ENCODE peak calls at places on chromosomes 7 and 10, in five cellular contexts. X, O, N, I and W are unnamed samples.
A peak's percentile ranks its signal among the peaks of the same experiment; 100 is the strongest.

GRCh38 chr7:135386776-135387175 is 123.1 kb downstream of the CNOT4 start:
- DNase-seq in X (no peak), O (no peak), N (no peak), I (no peak), W (no peak)

GRCh38 chr10:106320876-106321275 is 843.6 kb downstream of the SORCS1 start:
- DNase-seq in X (no peak), O (no peak), N (no peak), I (no peak), W (no peak)

GRCh38 chr10:111261066-111261465 is 184.2 kb downstream of the ADRA2A start:
- DNase-seq in X (no peak), O (no peak), N (no peak), I (no peak), W (no peak)

GRCh38 chr7:102024769-102025391 is 207.5 kb downstream of the CUX1 start:
- DNase-seq in X (peak; percentile 87), O (no peak), N (peak; percentile 15), I (no peak), W (no peak)

GRCh38 chr10:86178401-86179142 is 188.0 kb downstream of the GRID1 start:
- DNase-seq in X (peak; percentile 25), O (peak; percentile 16), N (no peak), I (no peak), W (no peak)

GRCh38 chr10:120825878-120826383 is 25.2 kb upstream of the WDR11 start:
- DNase-seq in X (no peak), O (no peak), N (no peak), I (no peak), W (no peak)

GRCh38 chr10:101974091-101974799 is 81.7 kb downstream of the ARMH3 start:
- DNase-seq in X (no peak), O (no peak), N (no peak), I (no peak), W (no peak)

GRCh38 chr10:119115921-119116320 is 12.0 kb downstream of the DENND10 start:
- DNase-seq in X (no peak), O (no peak), N (no peak), I (no peak), W (no peak)

GRCh38 chr7:3494890-3495289 is 193.8 kb downstream of the SDK1 start:
- DNase-seq in X (no peak), O (no peak), N (no peak), I (no peak), W (no peak)

GRCh38 chr7:3495530-3495929 is 194.5 kb downstream of the SDK1 start:
- DNase-seq in X (no peak), O (no peak), N (no peak), I (no peak), W (no peak)

GRCh38 chr7:3495957-3496356 is 194.9 kb downstream of the SDK1 start:
- DNase-seq in X (no peak), O (no peak), N (no peak), I (no peak), W (no peak)

GRCh38 chr7:3493499-3493898 is 192.4 kb downstream of the SDK1 start:
- DNase-seq in X (no peak), O (no peak), N (no peak), I (peak; percentile 67), W (no peak)
- H3K27me3 ChIP-seq in X (no peaks in the 10 kb centered on the region), O (no peaks in the 10 kb centered on the region), N (no peaks in the 10 kb centered on the region), I (no peaks in the 10 kb centered on the region), W (no peaks in the 10 kb centered on the region)

DNA sequence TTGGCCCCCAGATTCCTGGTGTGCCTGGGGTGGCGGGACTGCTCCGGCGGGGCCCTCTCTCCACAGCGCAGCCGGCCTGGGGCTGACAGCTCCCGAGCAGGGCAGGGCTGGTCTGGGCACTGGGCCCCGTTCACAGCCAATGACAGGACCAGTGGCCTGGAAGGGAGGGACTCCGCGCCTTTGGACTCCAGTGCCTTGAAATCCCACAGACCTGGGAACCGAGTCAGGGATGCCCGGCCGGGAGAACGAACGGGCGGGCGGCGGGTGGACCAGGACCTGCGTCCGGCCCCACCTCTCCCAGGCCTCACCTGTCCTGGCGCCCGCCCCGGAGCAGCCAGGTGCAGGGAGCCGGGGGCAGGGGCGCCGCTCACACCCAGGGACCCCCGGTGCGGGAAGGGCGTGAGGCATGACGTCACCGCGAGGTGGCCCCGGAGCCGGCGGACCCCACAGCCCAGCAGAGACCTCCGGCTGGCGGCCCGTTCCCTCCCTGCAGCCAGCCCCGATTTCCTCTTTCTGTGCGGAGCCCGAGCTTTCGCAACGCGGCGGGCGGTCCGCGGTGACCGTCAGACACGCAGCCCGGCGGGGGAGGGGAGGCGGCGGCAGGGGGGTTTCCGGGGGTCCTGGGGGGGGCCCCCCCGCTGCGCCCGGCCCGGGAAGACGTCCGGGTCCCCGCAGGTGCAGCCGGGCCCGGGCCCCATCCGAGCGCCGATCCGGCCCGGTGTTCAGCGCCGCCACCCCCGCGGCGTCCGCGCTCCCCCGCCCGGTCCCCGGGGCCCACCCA is 743 bp downstream of the ADAP1 start:
- DNase-seq in X (peak; percentile 71), O (peak; percentile 59), N (peak; percentile 83), I (peak; percentile 17), W (peak; percentile 55)
- TF ChIP-seq POLR2A in X (no peak), O (peak; percentile 16), N (peak; percentile 93), I (no peak), W (peak; percentile 21)

GRCh38 chr10:115441907-115442520 is 348.8 kb downstream of the ATRNL1 start:
- DNase-seq in X (no peak), O (no peak), N (no peak), I (no peak), W (no peak)
- TF ChIP-seq CTCF in X (no peak), O (peak; percentile 6), N (no peak), I (no peak), W (no peak)

GRCh38 chr7:71817931-71818330 is 594.2 kb downstream of the CALN1 start:
- DNase-seq in X (no peak), O (no peak), N (no peak), I (no peak), W (no peak)
- H3K27me3 ChIP-seq in X (no peaks in the 10 kb centered on the region), O (no peaks in the 10 kb centered on the region), N (no peaks in the 10 kb centered on the region), I (no peaks in the 10 kb centered on the region), W (no peaks in the 10 kb centered on the region)

GRCh38 chr10:22335204-22335956 is 9.9 kb upstream of the SPAG6 start:
- DNase-seq in X (peak; percentile 48), O (peak; percentile 65), N (peak; percentile 61), I (peak; percentile 52), W (no peak)
- TF ChIP-seq POLR2A in X (no peak), O (peak; percentile 15), N (no peak), I (no peak), W (no peak)

GRCh38 chr7:17010637-17011300 is 129.0 kb upstream of the AGR3 start:
- DNase-seq in X (no peak), O (no peak), N (no peak), I (no peak), W (no peak)

GRCh38 chr7:17005277-17005676 is 123.5 kb upstream of the AGR3 start:
- DNase-seq in X (no peak), O (no peak), N (no peak), I (no peak), W (no peak)

GRCh38 chr7:17007841-17008240 is 126.1 kb upstream of the AGR3 start:
- DNase-seq in X (no peak), O (no peak), N (no peak), I (no peak), W (no peak)

GRCh38 chr7:17013204-17013603 is 131.4 kb upstream of the AGR3 start:
- DNase-seq in X (no peak), O (no peak), N (no peak), I (peak; percentile 35), W (no peak)

DNA sequence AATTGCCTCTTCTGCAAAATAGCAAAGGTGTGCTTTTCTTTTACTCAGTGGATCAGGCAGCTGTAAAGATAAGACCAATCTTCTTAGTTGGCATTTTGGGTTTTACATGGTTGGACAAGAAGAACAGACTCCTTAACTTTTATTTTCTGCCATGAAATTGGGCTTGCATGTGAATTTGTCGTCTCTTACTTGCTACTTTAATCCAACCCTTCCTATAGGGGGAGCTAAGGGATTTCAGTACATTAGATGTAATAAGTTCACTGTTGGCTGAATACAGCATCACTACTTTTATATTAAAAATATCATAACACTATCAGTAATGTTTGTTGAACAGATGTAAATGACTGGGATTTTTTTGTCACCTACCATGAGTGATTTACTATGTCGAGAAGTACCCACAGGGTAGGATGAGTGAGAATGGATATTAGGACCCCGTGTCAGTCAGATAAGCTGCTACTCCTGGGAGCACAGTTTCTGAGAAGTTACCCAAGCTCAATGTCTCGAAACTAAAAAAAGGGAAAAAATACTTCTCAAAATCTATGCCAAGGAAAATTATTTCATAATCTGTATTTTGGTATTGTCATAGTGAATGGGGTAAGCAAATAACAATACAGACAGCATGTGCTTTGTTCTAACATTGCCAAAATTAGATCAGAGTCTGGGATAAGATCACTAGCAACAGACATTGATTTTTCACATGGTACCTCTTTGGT is 127.4 kb upstream of the AGR3 start:
- DNase-seq in X (no peak), O (no peak), N (no peak), I (peak; percentile 45), W (no peak)
- TF ChIP-seq CTCF in X (peak; percentile 48), O (no peak), N (no peak), I (peak; percentile 42), W (no peak)

GRCh38 chr10:103278862-103279298 is 1.9 kb downstream of the INA start:
- DNase-seq in X (no peak), O (peak; percentile 44), N (peak; percentile 36), I (peak; percentile 55), W (no peak)

GRCh38 chr10:103276941-103277712 is at the start of gene INA:
- DNase-seq in X (no peak), O (peak; percentile 19), N (no peak), I (peak; percentile 61), W (no peak)

GRCh38 chr10:103276251-103276936 is 544 bp upstream of the INA start:
- DNase-seq in X (no peak), O (no peak), N (no peak), I (no peak), W (no peak)

GRCh38 chr10:103277713-103278299 is 868 bp downstream of the INA start:
- DNase-seq in X (no peak), O (no peak), N (no peak), I (no peak), W (no peak)

GRCh38 chr10:103278424-103278823 is 1.5 kb downstream of the INA start:
- DNase-seq in X (no peak), O (no peak), N (no peak), I (no peak), W (no peak)
- H3K27me3 ChIP-seq in X (peaks cover 11% of the 10 kb centered on the region), O (peaks cover 26% of the 10 kb centered on the region), N (peaks cover 84% of the 10 kb centered on the region), I (peaks cover 24% of the 10 kb centered on the region), W (peaks cover 16% of the 10 kb centered on the region)